ENCODE peak calls at places on chromosome 22, in four cellular contexts. R, M, A and D are unnamed samples.

GRCh38 chr22:33405194-33405593 is 347.0 kb upstream of the SYN3 start:
- DNase-seq in R (no peak), M (no peak), A (no peak), D (peak)

GRCh38 chr22:20242393-20243175 is 25.5 kb downstream of the RTN4R start:
- DNase-seq in R (no peak), M (no peak), A (no peak), D (no peak)

GRCh38 chr22:29762263-29762662 is 4.5 kb downstream of the ZMAT5 start:
- DNase-seq in R (no peak), M (no peak), A (no peak), D (no peak)

GRCh38 chr22:43257549-43257948 is 70.6 kb upstream of the TTLL12 start:
- DNase-seq in R (no peak), M (no peak), A (no peak), D (no peak)

GRCh38 chr22:30457964-30458363 is 13.9 kb downstream of the SEC14L3 start:
- DNase-seq in R (no peak), M (no peak), A (no peak), D (no peak)

GRCh38 chr22:36274547-36274946 is 21.6 kb downstream of the APOL1 start:
- DNase-seq in R (no peak), M (no peak), A (no peak), D (no peak)

GRCh38 chr22:21972293-21972779 is 10.3 kb downstream of the TOP3B start:
- DNase-seq in R (no peak), M (peak), A (peak), D (peak)

GRCh38 chr22:30183861-30184278 is 62.7 kb downstream of the LIF start:
- DNase-seq in R (no peak), M (no peak), A (peak), D (peak)

GRCh38 chr22:18085188-18085587 is 7.4 kb downstream of the PEX26 start:
- DNase-seq in R (no peak), M (no peak), A (peak), D (no peak)

GRCh38 chr22:30864441-30865420 is 103.8 kb downstream of the MORC2 start:
- DNase-seq in R (no peak), M (no peak), A (no peak), D (no peak)

GRCh38 chr22:22044153-22044552 is 61.6 kb upstream of the TOP3B start:
- DNase-seq in R (no peak), M (no peak), A (no peak), D (no peak)

GRCh38 chr22:41831383-41831782 is 1.5 kb upstream of the SREBF2 start:
- DNase-seq in R (no peak), M (no peak), A (peak), D (peak)

GRCh38 chr22:19448076-19448607 is 631 bp upstream of the C22orf39 start:
- DNase-seq in R (no peak), M (no peak), A (peak), D (peak)

DNA sequence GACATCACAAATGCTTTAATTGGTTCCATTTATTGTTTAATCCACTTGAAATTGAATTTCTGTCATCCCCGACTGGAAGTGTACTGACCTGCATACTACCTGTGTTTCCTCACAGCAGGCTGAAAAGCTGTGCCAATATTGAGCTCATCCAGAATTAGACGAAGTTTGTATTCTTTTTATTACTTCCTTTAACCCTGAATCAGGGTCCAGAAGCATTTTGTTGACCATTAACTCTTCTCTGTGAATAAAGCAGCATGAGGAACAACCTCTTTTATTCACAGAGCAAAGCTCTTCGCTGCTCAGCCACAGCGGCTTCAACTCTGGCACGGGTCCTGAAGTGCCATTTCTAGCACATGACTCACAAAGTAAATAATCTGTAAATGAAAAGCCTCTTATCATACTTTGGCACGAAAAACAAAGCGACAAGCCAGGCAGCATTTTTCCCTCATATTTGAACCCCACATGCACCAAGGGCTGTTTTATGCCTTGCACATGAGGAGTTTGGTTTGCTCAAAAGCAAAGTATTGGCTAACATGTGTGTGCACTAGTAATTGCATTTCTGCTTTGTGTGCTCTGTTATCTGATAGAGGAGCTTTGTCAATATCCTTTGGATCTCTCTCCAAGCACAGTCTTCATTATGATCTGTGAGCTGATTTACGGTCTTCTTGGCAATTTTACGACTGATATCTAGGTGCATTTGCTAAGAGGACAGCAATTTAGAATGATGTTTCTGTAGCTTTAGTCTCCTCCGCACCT is 33.0 kb upstream of the APOBEC3A start:
- DNase-seq in R (no peak), M (no peak), A (peak), D (no peak)
- H3K4me3 ChIP-seq in R (no peak), M (no peak), A (no peak), D (no peak)

GRCh38 chr22:50280022-50280707 is 10.0 kb upstream of the MAPK11 start:
- DNase-seq in R (no peak), M (no peak), A (no peak), D (no peak)

GRCh38 chr22:50281384-50281760 is 11.2 kb upstream of the MAPK11 start:
- DNase-seq in R (no peak), M (no peak), A (no peak), D (no peak)

GRCh38 chr22:50280708-50281383 is 10.7 kb upstream of the MAPK11 start:
- DNase-seq in R (no peak), M (no peak), A (no peak), D (no peak)

GRCh38 chr22:50282361-50283144 is 12.4 kb upstream of the MAPK11 start:
- DNase-seq in R (no peak), M (no peak), A (peak), D (no peak)

GRCh38 chr22:50281957-50282356 is 11.8 kb upstream of the MAPK11 start:
- DNase-seq in R (no peak), M (no peak), A (no peak), D (no peak)
- H3K4me3 ChIP-seq in R (no peak), M (no peak), A (no peak), D (no peak)

GRCh38 chr22:24473278-24473677 is 21.9 kb upstream of the UPB1 start:
- DNase-seq in R (no peak), M (no peak), A (no peak), D (peak)
- H3K4me3 ChIP-seq in R (no peak), M (no peak), A (no peak), D (no peak)

DNA sequence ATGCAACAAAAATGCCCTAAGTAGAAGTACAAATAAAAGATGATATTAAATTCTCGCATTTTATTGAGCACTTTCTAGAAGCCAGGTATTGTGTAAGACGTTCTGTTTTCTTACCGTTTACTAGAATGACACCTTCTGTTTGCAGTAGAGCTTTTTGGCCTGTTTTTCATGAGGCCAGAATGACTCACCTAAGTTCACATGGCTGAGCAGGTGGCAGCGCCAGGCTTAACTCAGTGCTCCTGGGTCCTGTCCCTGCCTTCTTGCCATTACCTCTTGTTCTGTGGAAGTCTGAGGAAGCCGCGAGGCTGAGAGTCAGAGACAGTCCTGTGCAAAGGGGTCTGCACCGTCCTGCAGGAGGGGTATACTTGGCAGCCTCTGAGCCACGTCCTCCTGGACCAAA is 113.8 kb downstream of the ATXN10 start:
- DNase-seq in R (no peak), M (no peak), A (no peak), D (no peak)
- H3K4me3 ChIP-seq in R (no peak), M (no peak), A (no peak), D (no peak)

DNA sequence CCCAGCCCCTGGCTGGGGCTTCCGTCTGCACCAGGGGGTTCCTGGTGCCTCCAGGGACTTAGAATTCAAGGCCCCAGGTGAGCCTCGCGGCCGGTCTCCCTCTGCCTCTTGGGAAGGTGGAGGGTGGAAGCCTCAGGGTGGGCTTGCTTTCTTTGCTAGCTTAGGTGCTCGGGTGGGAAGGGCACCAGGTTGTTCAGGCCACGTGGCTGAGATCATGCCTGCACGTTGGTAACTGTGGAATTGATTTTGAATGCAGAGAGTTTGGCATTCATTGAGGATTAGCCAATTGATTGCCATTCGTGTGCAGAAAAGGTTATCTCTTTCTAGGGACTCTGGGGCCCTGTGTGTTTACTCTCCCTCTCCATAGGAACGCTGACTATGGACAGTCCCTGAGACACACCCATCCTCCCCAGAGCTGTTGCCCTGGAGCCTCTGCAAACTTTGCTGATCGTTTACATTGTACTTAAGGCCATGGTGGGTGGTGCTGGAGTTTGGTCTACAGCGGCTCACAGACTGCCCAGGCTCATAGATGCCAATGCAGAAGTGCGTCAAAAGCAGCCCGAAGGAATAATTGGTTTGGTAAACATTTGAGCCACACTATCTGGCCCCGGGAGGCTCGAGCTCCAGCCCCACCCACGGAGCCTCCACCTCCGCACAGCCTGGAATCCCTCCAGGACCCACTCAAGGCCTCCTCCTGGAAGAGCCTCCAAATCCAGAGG is 1457.7 kb downstream of the BRD1 start:
- DNase-seq in R (no peak), M (no peak), A (no peak), D (no peak)
- H3K4me3 ChIP-seq in R (no peak), M (no peak), A (no peak), D (no peak)

GRCh38 chr22:44261861-44262595 is 50.7 kb downstream of the SHISAL1 start:
- DNase-seq in R (no peak), M (no peak), A (peak), D (no peak)
- H3K4me3 ChIP-seq in R (no peak), M (no peak), A (no peak), D (no peak)

GRCh38 chr22:40345271-40345670 is 1.0 kb upstream of the ADSL start:
- DNase-seq in R (no peak), M (no peak), A (peak), D (peak)
- H3K4me3 ChIP-seq in R (no peak), M (no peak), A (peak), D (peak)